ENCODE peak calls at places on chromosomes 1 and 21, in four cellular contexts. N is GM06990, I is fibroblast of mammary gland, Y is astrocyte of the spinal cord. H is an unnamed sample.

GRCh38 chr1:201890223-201890622 is 1.5 kb downstream of the SHISA4 start:
- DNase-seq in N (no peak), I (no peak), Y (no peak), H (no peak)

GRCh38 chr1:229769006-229769405 is 143.0 kb downstream of the URB2 start:
- DNase-seq in N (no peak), I (no peak), Y (no peak), H (no peak)

GRCh38 chr1:114083186-114083585 is 70.5 kb downstream of the SYT6 start:
- DNase-seq in N (no peak), I (no peak), Y (no peak), H (no peak)

GRCh38 chr1:226186124-226187018 is at the start of gene ACBD3:
- DNase-seq in N (peak), I (peak), Y (peak), H (peak)

GRCh38 chr1:197399691-197400521 is 131.9 kb downstream of the CRB1 start:
- DNase-seq in N (peak), I (peak), Y (peak), H (no peak)

GRCh38 chr21:39660596-39660995 is 47.9 kb downstream of the B3GALT5 start:
- DNase-seq in N (no peak), I (peak), Y (peak), H (no peak)

GRCh38 chr1:2471587-2472001 is 4.5 kb upstream of the PLCH2 start:
- DNase-seq in N (no peak), I (no peak), Y (no peak), H (no peak)

GRCh38 chr1:8344893-8345507 is 27.1 kb downstream of the SLC45A1 start:
- DNase-seq in N (no peak), I (no peak), Y (no peak), H (no peak)

GRCh38 chr1:12080773-12081556 is 17.9 kb downstream of the TNFRSF8 start:
- DNase-seq in N (no peak), I (no peak), Y (no peak), H (no peak)

DNA sequence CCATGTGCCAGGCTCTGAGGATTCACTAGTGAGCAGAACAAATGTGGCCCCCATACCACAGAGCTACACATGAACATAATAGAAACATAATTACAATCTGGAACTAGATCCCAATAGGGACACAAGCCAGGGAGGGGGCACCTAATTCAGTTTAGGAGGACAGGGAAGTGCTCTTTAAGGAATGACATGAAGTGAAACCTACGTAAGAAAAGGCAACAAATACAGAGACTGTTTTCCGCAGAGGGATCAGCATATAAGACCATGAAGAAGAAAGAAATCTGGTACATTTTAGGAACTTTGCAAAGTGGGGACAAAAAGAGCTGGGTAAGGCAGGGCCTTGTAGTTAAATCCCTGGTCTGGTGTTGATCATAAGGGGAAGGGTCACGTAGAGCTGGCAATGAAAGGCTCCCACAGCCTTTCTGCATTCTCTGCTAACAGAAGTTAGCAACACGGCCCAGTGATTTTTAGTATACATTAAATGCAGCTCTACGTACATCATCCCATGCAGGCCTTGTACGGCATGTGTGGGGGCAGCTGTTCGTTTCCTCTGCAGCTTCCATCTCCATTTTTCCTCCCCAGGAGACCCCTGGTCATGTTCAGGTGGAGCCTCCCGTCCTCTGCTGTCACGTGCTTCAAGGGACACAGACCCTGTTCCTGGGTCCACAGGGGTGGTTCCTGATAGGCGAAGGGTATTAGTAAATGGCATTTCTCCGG is 26.8 kb upstream of the SLC30A1 start:
- DNase-seq in N (no peak), I (no peak), Y (no peak), H (no peak)
- H3K4me3 ChIP-seq in N (peak), I (no peak), Y (no peak), H (peak)

DNA sequence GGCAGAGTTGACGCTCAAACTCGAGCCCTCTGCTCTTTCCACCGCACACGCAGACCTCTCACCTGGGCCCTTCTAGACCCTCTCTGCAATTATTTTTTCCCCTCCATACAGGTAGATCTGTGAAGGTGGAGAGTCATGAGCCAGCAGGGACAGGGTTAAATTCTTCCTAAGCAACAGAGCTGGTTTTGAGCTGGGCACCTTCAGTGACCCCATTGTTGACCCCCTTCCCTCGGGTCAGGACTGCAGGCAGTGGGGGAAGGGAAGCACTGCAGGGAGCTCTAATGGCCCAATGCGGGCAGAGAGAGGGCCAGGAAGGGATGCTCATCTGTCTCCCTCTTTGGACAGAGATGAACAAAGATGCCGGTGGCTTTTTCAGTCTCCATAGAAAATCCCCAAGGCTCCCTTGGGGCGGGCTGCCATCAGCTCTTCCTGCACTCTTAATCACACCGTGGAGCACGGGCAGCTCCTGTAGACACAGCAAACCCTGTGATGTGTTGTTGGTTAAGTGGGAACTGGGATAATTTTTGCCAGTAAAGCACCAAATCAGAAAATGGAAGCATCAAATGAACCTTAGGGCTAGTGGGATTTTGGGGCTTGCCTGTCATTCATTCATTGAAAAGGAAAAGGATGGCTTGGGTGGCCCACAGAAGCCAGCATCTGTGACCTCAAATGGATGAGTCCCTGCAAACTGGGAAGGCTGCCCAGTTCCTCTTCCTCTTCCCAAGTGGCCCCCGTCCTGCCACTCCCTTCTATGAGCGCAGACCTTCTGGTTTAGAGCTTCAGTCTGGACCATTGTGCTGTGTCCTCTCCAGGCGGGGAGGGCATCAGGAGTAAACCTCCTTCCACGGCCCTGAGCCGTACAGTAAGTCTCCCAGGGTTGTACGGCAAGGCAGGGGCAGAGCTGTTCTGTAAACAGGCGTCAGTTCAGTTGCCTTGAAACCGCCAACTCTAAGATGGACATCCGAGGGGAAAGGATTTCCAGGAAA is 21.6 kb downstream of the SOX13 start:
- DNase-seq in N (no peak), I (no peak), Y (no peak), H (no peak)
- H3K4me3 ChIP-seq in N (no peak), I (no peak), Y (no peak), H (no peak)

DNA sequence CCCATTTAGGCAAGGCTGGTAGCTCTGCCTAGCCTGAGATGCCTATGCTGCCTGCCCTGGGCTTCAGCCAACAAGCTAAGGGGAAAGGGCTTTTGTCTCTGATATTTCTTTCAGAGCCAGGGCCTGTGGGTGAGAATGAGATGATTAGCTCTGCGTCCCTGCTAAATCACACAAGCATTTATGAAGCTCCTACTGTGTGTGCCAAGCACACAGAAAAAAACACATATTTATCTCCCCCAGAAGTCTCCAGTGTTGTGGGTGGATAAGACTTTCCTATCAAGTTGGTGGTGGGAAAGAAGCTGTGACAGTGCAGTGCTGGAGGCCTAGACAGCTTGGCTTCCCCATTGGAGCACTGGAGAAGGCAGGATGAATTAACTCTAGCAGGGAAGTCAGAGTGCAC is 1.5 kb downstream of the SLC50A1 start:
- DNase-seq in N (no peak), I (no peak), Y (no peak), H (no peak)
- H3K4me3 ChIP-seq in N (peak), I (peak), Y (no peak), H (peak)

GRCh38 chr1:57724535-57724934 is 300.7 kb upstream of the DAB1 start:
- DNase-seq in N (no peak), I (no peak), Y (no peak), H (no peak)

GRCh38 chr1:57725318-57725717 is 301.5 kb upstream of the DAB1 start:
- DNase-seq in N (no peak), I (no peak), Y (no peak), H (no peak)

GRCh38 chr1:57727121-57727520 is 303.3 kb upstream of the DAB1 start:
- DNase-seq in N (no peak), I (no peak), Y (no peak), H (no peak)

GRCh38 chr1:57719274-57719673 is 295.4 kb upstream of the DAB1 start:
- DNase-seq in N (no peak), I (no peak), Y (no peak), H (no peak)

DNA sequence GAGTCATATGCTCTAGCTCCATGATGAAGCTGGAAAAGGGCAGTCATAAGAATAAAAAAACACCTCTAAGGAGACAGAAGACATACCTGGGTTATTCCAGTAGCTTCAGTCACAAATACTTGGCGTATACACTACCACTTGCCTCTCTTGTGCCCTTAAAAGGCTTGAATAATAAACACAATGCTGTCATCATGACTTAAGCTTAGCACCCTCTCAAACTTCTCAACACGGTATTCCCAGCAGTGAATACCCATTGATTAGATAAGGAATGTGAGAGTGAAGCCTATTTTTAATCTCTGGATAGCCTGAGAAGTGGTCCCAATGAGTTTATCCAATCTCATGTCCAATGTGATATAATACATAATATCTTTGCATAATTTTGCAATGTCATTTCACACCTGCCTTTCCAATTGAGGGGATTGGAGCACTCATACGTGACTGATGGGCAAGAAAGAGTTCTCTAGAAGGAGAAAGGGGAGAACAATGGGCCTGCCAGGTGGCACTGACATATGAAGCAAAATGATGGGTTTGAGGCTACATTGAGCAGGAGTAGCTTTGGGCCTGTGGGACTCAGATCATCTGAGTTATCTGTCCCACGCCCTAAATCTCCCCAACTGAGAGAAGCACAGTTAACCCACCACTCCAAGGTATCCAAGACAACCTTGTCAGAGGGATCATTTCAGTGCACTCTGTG is 298.6 kb upstream of the DAB1 start:
- DNase-seq in N (no peak), I (no peak), Y (no peak), H (no peak)
- H3K4me3 ChIP-seq in N (no peak), I (no peak), Y (no peak), H (no peak)

GRCh38 chr1:155206891-155207577 is 663 bp downstream of the THBS3 start:
- DNase-seq in N (peak), I (peak), Y (peak), H (peak)
- H3K4me3 ChIP-seq in N (no peak), I (peak), Y (peak), H (no peak)

GRCh38 chr1:205261946-205262668 is 34.4 kb downstream of the TMCC2 start:
- DNase-seq in N (no peak), I (peak), Y (peak), H (no peak)
- H3K4me3 ChIP-seq in N (no peak), I (no peak), Y (no peak), H (no peak)

DNA sequence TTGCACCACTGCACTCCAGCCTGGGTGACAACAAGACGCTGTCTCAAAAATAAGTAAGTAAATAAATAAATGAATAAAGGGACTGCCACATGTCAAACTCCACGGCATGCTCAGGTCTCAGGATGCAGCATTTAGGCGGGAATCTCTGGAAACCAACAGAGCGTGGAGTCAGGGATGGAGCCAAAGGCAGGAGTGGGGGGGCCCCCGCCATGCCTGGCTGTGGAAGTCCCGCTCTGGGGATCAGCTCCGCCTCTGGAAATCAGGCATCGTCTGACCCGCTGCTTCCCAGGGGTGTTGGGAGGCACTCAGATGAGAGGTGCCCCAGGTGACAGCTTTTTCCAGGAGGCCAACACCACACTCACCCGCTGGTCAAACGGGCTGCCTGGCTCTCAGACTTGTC is 20.2 kb downstream of the KIF17 start:
- DNase-seq in N (no peak), I (no peak), Y (no peak), H (no peak)
- H3K4me3 ChIP-seq in N (no peak), I (no peak), Y (no peak), H (no peak)

GRCh38 chr1:32181065-32181464 is 1.6 kb downstream of the TXLNA start:
- DNase-seq in N (no peak), I (no peak), Y (no peak), H (no peak)

GRCh38 chr1:32182060-32182459 is 2.6 kb downstream of the TXLNA start:
- DNase-seq in N (no peak), I (peak), Y (no peak), H (no peak)

GRCh38 chr1:32179443-32180185 is at the start of gene TXLNA:
- DNase-seq in N (peak), I (peak), Y (peak), H (peak)

GRCh38 chr1:32180186-32181060 is 948 bp downstream of the TXLNA start:
- DNase-seq in N (peak), I (peak), Y (peak), H (no peak)

GRCh38 chr1:32181563-32181962 is 2.1 kb downstream of the TXLNA start:
- DNase-seq in N (no peak), I (no peak), Y (no peak), H (no peak)
- H3K4me3 ChIP-seq in N (peak), I (peak), Y (peak), H (no peak)

GRCh38 chr1:234970731-234971476 is 157.7 kb downstream of the TOMM20 start:
- DNase-seq in N (no peak), I (peak), Y (peak), H (no peak)
- H3K4me3 ChIP-seq in N (no peak), I (peak), Y (no peak), H (no peak)

DNA sequence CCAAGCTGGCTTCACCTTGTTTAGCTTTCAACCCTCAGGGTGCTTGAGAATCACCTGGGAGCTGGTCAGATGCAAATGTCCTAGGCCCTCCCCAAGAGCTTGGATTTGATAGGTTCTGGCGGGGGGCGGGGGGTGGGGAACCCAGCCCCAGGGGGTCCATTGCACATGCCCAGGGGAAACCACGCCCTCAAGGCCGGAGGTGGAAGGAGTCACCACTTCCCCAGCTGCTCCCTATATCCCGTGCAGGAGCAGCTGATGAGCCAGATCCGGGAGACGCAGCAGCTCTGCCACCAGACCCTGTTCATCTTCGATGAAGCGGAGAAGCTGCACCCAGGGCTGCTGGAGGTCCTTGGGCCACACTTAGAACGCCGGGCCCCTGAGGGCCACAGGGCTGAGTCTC is 5.8 kb downstream of the TOR3A start:
- DNase-seq in N (no peak), I (no peak), Y (peak), H (no peak)
- H3K4me3 ChIP-seq in N (no peak), I (no peak), Y (no peak), H (no peak)

H was measured in naive thymus-derived CD4-positive, alpha-beta T cell.